ENCODE peak calls at places on chromosomes 7 and 10, in six cellular contexts. H, Y, F, S, J and M are unnamed samples.

GRCh38 chr10:116211682-116212081 is 61.3 kb downstream of the GFRA1 start:
- DNase-seq in H (no peak), Y (no peak), F (no peak), S (no peak), J (no peak), M (no peak)

GRCh38 chr7:33642312-33642711 is 263.0 kb upstream of the BMPER start:
- DNase-seq in H (no peak), Y (no peak), F (no peak), S (no peak), J (no peak), M (no peak)

GRCh38 chr10:78342787-78343186 is 309.1 kb downstream of the RPS24 start:
- DNase-seq in H (no peak), Y (peak), F (peak), S (peak), J (no peak), M (no peak)

GRCh38 chr7:135905858-135906257 is 71.3 kb downstream of the MTPN start:
- DNase-seq in H (peak), Y (no peak), F (no peak), S (no peak), J (no peak), M (no peak)

GRCh38 chr10:131760416-131761166 is 140.2 kb upstream of the PPP2R2D start:
- DNase-seq in H (peak), Y (no peak), F (no peak), S (no peak), J (peak), M (no peak)

GRCh38 chr7:82600601-82601000 is 157.0 kb upstream of the CACNA2D1 start:
- DNase-seq in H (no peak), Y (no peak), F (no peak), S (no peak), J (no peak), M (no peak)

GRCh38 chr7:156152380-156152779 is 340.1 kb upstream of the SHH start:
- DNase-seq in H (no peak), Y (no peak), F (no peak), S (no peak), J (no peak), M (no peak)

GRCh38 chr10:70528726-70529362 is 50.3 kb downstream of the PALD1 start:
- DNase-seq in H (peak), Y (no peak), F (peak), S (no peak), J (peak), M (no peak)

GRCh38 chr10:12504176-12504575 is 154.8 kb downstream of the CAMK1D start:
- DNase-seq in H (no peak), Y (peak), F (peak), S (peak), J (no peak), M (no peak)

GRCh38 chr10:43045631-43046287 is 31.1 kb upstream of the RET start:
- DNase-seq in H (no peak), Y (no peak), F (peak), S (peak), J (no peak), M (no peak)

GRCh38 chr7:121204537-121204936 is 124.3 kb upstream of the WNT16 start:
- DNase-seq in H (no peak), Y (no peak), F (no peak), S (no peak), J (no peak), M (no peak)

GRCh38 chr7:35003679-35004278 is 33.5 kb downstream of the DPY19L1 start:
- DNase-seq in H (peak), Y (peak), F (no peak), S (peak), J (no peak), M (no peak)

GRCh38 chr7:95875519-95875918 is 103.2 kb downstream of the DYNC1I1 start:
- DNase-seq in H (no peak), Y (no peak), F (no peak), S (no peak), J (no peak), M (no peak)

GRCh38 chr7:919114-919442 is 35.4 kb downstream of the ADAP1 start:
- DNase-seq in H (no peak), Y (no peak), F (peak), S (peak), J (no peak), M (no peak)

GRCh38 chr10:125000366-125001312 is 58.7 kb downstream of the ZRANB1 start:
- DNase-seq in H (peak), Y (no peak), F (peak), S (peak), J (peak), M (peak)

GRCh38 chr10:109880886-109881467 is 42.3 kb downstream of the XPNPEP1 start:
- DNase-seq in H (no peak), Y (no peak), F (no peak), S (no peak), J (no peak), M (no peak)

GRCh38 chr7:45186261-45186813 is 28.7 kb downstream of the RAMP3 start:
- DNase-seq in H (no peak), Y (no peak), F (peak), S (no peak), J (no peak), M (no peak)

GRCh38 chr7:111788426-111788825 is 226.1 kb upstream of the IMMP2L start:
- DNase-seq in H (peak), Y (no peak), F (no peak), S (no peak), J (peak), M (no peak)

GRCh38 chr7:129271500-129272355 is 46.9 kb downstream of the AHCYL2 start:
- DNase-seq in H (peak), Y (peak), F (no peak), S (no peak), J (no peak), M (peak)

GRCh38 chr7:36441344-36442022 is 51.8 kb downstream of the ANLN start:
- DNase-seq in H (peak), Y (no peak), F (no peak), S (no peak), J (no peak), M (peak)

GRCh38 chr10:18713077-18713476 is 53.8 kb downstream of the ARL5B start:
- DNase-seq in H (peak), Y (no peak), F (no peak), S (no peak), J (no peak), M (no peak)
- H3K27ac ChIP-seq in H (no peak), Y (no peak), F (no peak), S (no peak), J (no peak), M (no peak)

GRCh38 chr7:26293569-26294308 is 2.1 kb downstream of the SNX10 start:
- DNase-seq in H (no peak), Y (no peak), F (no peak), S (no peak), J (no peak), M (no peak)

GRCh38 chr7:26295015-26295414 is 3.4 kb downstream of the SNX10 start:
- DNase-seq in H (no peak), Y (no peak), F (no peak), S (no peak), J (no peak), M (no peak)

GRCh38 chr7:26292768-26293560 is 1.3 kb downstream of the SNX10 start:
- DNase-seq in H (peak), Y (no peak), F (no peak), S (no peak), J (no peak), M (no peak)

GRCh38 chr7:26291251-26291650 is 411 bp upstream of the SNX10 start:
- DNase-seq in H (no peak), Y (no peak), F (no peak), S (no peak), J (no peak), M (no peak)

DNA sequence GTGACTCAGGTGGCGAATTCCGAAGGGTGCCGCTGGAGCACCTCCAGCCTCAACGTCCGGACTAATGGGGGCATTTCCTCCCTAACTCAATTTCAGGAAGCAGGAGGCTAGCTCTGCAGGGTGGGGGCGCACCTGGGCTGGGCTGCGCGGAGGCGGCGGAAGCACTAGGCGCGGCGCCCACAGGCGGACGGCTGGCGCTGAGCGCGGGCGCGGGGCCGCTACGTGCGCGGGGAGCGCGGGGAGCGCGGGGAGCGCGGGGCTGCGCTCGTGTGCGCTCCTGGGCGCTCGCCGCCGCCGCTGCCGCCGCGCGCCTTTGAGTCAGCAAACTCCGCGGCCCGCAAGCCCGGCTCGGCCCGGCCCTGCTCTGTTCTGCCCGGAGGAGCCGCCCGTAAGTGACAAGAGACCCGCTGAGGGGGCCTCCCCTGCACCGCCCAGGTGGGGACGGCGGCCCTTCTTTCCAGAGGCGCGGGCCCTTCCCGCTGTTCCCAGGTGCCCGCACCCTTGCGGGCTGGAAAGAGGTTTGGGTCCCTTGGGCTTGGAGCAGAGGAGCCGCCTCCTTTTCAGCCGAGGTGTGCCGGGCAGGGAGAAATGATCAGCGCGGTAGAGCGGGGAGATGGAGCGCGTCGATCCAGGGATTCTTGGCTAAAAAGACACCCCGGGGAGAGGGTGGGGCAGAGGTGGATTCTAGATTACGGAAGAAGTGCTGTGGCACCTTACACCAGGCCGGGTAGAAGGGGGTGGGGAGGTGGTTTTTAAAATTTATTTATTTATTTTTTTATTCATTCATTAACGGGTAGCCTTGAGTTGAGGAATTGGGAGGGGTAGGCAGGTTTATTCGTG is at the start of gene SNX10:
- DNase-seq in H (peak), Y (peak), F (peak), S (no peak), J (peak), M (no peak)
- H3K27ac ChIP-seq in H (no peak), Y (no peak), F (no peak), S (no peak), J (no peak), M (no peak)

GRCh38 chr7:66748791-66749190 is 8.3 kb downstream of the RABGEF1 start:
- DNase-seq in H (no peak), Y (no peak), F (no peak), S (no peak), J (no peak), M (no peak)

GRCh38 chr7:66751945-66752344 is 11.4 kb downstream of the RABGEF1 start:
- DNase-seq in H (no peak), Y (no peak), F (no peak), S (no peak), J (no peak), M (no peak)

GRCh38 chr7:66747385-66748126 is 7.0 kb downstream of the RABGEF1 start:
- DNase-seq in H (no peak), Y (no peak), F (no peak), S (no peak), J (no peak), M (no peak)

GRCh38 chr7:66748127-66748511 is 7.6 kb downstream of the RABGEF1 start:
- DNase-seq in H (no peak), Y (no peak), F (no peak), S (no peak), J (peak), M (no peak)
- H3K27ac ChIP-seq in H (no peak), Y (no peak), F (no peak), S (no peak), J (no peak), M (no peak)

GRCh38 chr10:29514306-29514705 is 120.5 kb downstream of the SVIL start:
- DNase-seq in H (no peak), Y (no peak), F (no peak), S (no peak), J (no peak), M (no peak)
- H3K27ac ChIP-seq in H (no peak), Y (no peak), F (no peak), S (no peak), J (no peak), M (no peak)

DNA sequence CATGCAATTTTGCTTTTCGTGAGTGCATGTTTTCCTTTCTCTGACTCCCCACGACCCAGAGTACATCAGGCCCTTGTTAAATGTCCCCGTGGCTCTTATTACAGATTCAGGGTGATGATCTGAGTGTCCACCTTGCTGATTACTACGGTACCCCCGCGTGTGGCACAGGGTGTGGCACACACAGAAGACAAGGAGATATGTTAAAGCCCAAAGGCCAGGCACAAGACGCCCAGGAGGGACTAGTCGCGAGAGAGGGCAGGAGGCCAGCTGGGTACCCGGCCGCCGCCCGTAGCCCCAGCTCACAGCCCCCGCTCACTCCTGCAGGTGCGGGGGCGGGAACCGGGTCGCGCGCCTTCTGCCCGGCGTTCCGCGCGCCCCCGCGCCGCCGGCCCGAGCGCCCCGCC is 281 bp upstream of the EXOC6 start:
- DNase-seq in H (no peak), Y (no peak), F (no peak), S (no peak), J (no peak), M (no peak)
- H3K27ac ChIP-seq in H (no peak), Y (no peak), F (no peak), S (peak), J (no peak), M (no peak)

GRCh38 chr10:84294766-84295447 is 33.5 kb upstream of the CCSER2 start:
- DNase-seq in H (no peak), Y (no peak), F (no peak), S (no peak), J (no peak), M (no peak)
- H3K27ac ChIP-seq in H (no peak), Y (no peak), F (peak), S (peak), J (no peak), M (no peak)

DNA sequence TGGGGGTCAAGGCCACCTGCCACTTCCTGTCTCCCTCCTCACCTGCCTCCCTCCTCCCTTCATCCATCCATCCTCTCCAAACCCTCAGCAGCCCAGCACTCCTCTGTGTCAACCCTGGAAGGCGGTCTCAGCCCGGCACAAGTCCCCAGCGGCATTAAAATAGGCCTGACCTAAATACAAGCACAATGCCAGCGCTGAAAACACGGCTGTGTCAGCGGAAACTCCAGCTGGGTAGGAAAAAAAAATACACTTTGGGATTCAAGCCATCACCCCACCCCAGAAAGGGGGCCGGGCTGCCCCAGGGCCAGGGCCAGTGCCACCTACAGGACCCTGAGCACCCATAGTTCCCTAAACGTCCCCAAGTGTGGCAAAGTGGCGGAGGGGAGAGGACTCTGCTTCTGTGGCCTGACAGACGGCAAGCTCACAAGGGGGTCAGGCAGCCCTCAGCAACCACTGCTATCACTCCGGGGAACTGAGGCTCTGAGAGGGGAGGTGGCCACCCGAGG is 22.7 kb upstream of the GTF2IRD1 start:
- DNase-seq in H (peak), Y (no peak), F (peak), S (peak), J (no peak), M (no peak)
- H3K27ac ChIP-seq in H (peak), Y (no peak), F (no peak), S (peak), J (no peak), M (peak)

DNA sequence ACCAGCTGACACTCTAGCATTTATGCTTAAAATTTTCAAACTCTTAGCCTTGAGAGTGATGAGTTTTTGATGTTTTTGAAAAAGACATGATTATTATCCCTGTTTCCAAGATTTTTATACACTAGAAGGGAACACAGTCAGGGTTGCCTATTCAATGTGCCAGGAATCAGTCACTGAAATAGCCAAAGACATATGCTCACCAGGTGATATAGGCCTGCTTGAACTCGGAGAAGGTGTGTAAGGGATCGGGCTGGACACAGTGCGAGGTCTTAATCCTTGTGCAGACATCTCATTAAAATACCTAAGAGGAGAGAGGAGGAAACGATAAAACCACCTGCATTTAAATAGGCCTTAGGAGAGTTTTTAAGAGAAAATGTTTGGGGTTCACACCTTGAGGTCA is 51.0 kb upstream of the MRLN start:
- DNase-seq in H (no peak), Y (no peak), F (no peak), S (no peak), J (no peak), M (no peak)
- H3K27ac ChIP-seq in H (no peak), Y (no peak), F (no peak), S (no peak), J (no peak), M (no peak)

GRCh38 chr7:158778476-158778875 is 50.8 kb downstream of the ESYT2 start:
- DNase-seq in H (no peak), Y (no peak), F (no peak), S (no peak), J (no peak), M (no peak)

GRCh38 chr7:158777793-158778192 is 51.5 kb downstream of the ESYT2 start:
- DNase-seq in H (no peak), Y (no peak), F (no peak), S (no peak), J (no peak), M (no peak)

GRCh38 chr7:158781976-158782637 is 47.2 kb downstream of the ESYT2 start:
- DNase-seq in H (no peak), Y (no peak), F (no peak), S (no peak), J (no peak), M (no peak)

GRCh38 chr7:158781217-158781975 is 47.9 kb downstream of the ESYT2 start:
- DNase-seq in H (no peak), Y (no peak), F (no peak), S (no peak), J (no peak), M (no peak)

GRCh38 chr7:158779061-158779992 is 50.0 kb downstream of the ESYT2 start:
- DNase-seq in H (no peak), Y (peak), F (no peak), S (no peak), J (no peak), M (no peak)
- H3K27ac ChIP-seq in H (no peak), Y (peak), F (peak), S (peak), J (no peak), M (no peak)

GRCh38 chr7:28811990-28812389 is 146.1 kb downstream of the TRIL start:
- DNase-seq in H (no peak), Y (no peak), F (no peak), S (no peak), J (no peak), M (no peak)

GRCh38 chr7:28815369-28815927 is 142.7 kb downstream of the TRIL start:
- DNase-seq in H (no peak), Y (no peak), F (no peak), S (no peak), J (no peak), M (no peak)

GRCh38 chr7:28811003-28811402 is 147.1 kb downstream of the TRIL start:
- DNase-seq in H (no peak), Y (no peak), F (no peak), S (no peak), J (no peak), M (no peak)

GRCh38 chr7:28812641-28813040 is 145.5 kb downstream of the TRIL start:
- DNase-seq in H (no peak), Y (no peak), F (no peak), S (no peak), J (no peak), M (no peak)

GRCh38 chr7:28813238-28813962 is 144.7 kb downstream of the TRIL start:
- DNase-seq in H (no peak), Y (no peak), F (no peak), S (no peak), J (no peak), M (no peak)
- H3K27ac ChIP-seq in H (no peak), Y (no peak), F (no peak), S (no peak), J (no peak), M (no peak)